ENCODE peak calls at places on chromosomes 6 and 20, in five cellular contexts. A, T, E, G and L are unnamed samples.

GRCh38 chr6:80132942-80133517 is 26.6 kb downstream of the BCKDHB start:
- DNase-seq in T (peak; percentile 71), G (peak; percentile 50), A (peak; percentile 53), E (peak; percentile 66), L (peak; percentile 87)

GRCh38 chr20:36474563-36474962 is 66.8 kb upstream of the MYL9 start:
- DNase-seq in A (no peak), E (no peak), T (no peak), G (no peak), L (no peak)

GRCh38 chr6:321158-321438 is 28.8 kb downstream of the DUSP22 start:
- DNase-seq in G (no peak), T (no peak), E (no peak), A (no peak), L (no peak)

GRCh38 chr20:4697874-4698221 is 23.9 kb upstream of the PRND start:
- DNase-seq in A (no peak), G (no peak), T (no peak), E (no peak), L (no peak)

GRCh38 chr20:33601861-33602260 is 60.3 kb upstream of the C20orf144 start:
- DNase-seq in E (no peak), A (no peak), T (no peak), G (no peak), L (no peak)

GRCh38 chr6:108662702-108663101 is 102.0 kb downstream of the FOXO3 start:
- DNase-seq in T (no peak), E (no peak), G (no peak), A (no peak), L (no peak)

GRCh38 chr6:37620519-37620918 is 77.2 kb downstream of the MDGA1 start:
- DNase-seq in T (no peak), A (no peak), E (no peak), G (no peak), L (no peak)

GRCh38 chr6:28401172-28401571 is 1.6 kb upstream of the ZSCAN12 start:
- DNase-seq in A (no peak), E (no peak), T (no peak), G (no peak), L (no peak)

GRCh38 chr20:15863735-15864134 is 709.5 kb downstream of the KIF16B start:
- DNase-seq in G (no peak), T (no peak), A (no peak), E (no peak), L (no peak)

GRCh38 chr20:55252525-55252924 is 752.8 kb downstream of the CBLN4 start:
- DNase-seq in A (no peak), E (no peak), G (no peak), T (no peak), L (no peak)

GRCh38 chr20:53149184-53149651 is 177.1 kb downstream of the TSHZ2 start:
- DNase-seq in E (peak; percentile 53), A (no peak), T (no peak), G (no peak), L (peak; percentile 97)

GRCh38 chr20:35523298-35523888 is 6.1 kb downstream of the C20orf173 start:
- DNase-seq in A (peak; percentile 81), G (peak; percentile 47), E (no peak), T (no peak), L (peak; percentile 53)

GRCh38 chr6:157644043-157644810 is 178.8 kb upstream of the SNX9 start:
- DNase-seq in A (no peak), E (peak; percentile 1), T (peak; percentile 57), G (no peak), L (peak; percentile 38)

GRCh38 chr20:44004306-44004915 is 89.8 kb downstream of the TOX2 start:
- DNase-seq in T (no peak), G (peak; percentile 35), A (no peak), E (no peak), L (no peak)

DNA sequence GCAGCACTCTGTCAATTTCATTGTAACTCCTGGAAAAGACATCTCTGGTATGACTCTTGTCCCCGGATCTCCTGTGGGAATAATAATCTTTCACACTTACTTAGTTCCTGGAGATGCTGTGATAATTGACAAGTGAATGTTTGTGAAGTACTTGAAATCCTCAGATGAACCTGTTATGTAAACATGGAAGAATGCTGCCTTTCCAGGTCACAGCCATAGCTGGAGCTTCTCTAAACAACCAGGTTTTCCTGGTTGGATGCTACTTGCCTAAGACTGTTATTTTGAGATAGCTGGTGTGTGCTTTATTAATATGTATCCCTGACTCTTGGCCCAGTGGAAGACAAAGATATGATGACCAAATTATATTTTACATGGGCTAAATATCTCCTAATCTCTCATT is 228.6 kb downstream of the KCNQ5 start:
- DNase-seq in T (no peak), A (no peak), E (no peak), G (no peak), L (no peak)
- H3K4me3 ChIP-seq in T (no peak overlapping the region), A (no peak overlapping the region), E (no peak overlapping the region), G (no peak overlapping the region), L (no peak overlapping the region)

DNA sequence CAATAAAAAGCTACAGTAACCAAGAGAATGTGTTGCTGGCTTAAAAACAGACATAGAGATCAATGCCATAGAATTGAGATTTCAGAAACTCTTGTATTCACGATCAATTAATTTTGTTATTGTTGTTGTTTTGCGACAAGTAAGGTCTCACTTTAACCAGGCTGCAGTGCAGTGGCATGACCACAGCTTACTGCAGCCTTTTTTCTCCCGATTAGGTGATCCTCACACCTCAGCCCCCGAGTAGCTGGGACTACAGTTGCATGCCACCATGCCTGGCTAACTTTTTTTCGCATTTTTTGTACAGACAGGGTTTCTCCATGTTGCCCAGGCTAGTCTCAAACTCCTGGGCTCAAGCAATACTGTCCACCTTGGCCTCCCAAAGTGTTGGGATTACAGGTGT is 42.2 kb downstream of the RANBP9 start:
- DNase-seq in T (no peak), A (peak; percentile 30), E (no peak), G (no peak), L (no peak)
- H3K27ac ChIP-seq in T (no peak overlapping the region), A (no peak overlapping the region), E (no peak overlapping the region), G (no peak overlapping the region), L (no peak overlapping the region)

GRCh38 chr6:16637635-16638034 is 123.6 kb downstream of the ATXN1 start:
- DNase-seq in E (no peak), A (no peak), G (no peak), T (no peak), L (no peak)

GRCh38 chr6:16634855-16635254 is 126.4 kb downstream of the ATXN1 start:
- DNase-seq in A (no peak), T (no peak), G (no peak), E (no peak), L (no peak)

GRCh38 chr6:16635291-16635809 is 125.9 kb downstream of the ATXN1 start:
- DNase-seq in T (no peak), G (no peak), A (no peak), E (peak; percentile 12), L (no peak)

GRCh38 chr6:16633961-16634360 is 127.3 kb downstream of the ATXN1 start:
- DNase-seq in A (no peak), G (no peak), E (no peak), T (no peak), L (no peak)

GRCh38 chr6:16635810-16636602 is 125.3 kb downstream of the ATXN1 start:
- DNase-seq in A (peak; percentile 31), G (peak; percentile 89), E (peak; percentile 83), T (no peak), L (no peak)
- H3K4me3 ChIP-seq in A (no peak overlapping the region), G (no peak overlapping the region), E (no peak overlapping the region), T (no peak overlapping the region), L (no peak overlapping the region)

GRCh38 chr20:58551631-58552030 is 36.4 kb upstream of the APCDD1L start:
- DNase-seq in G (peak; percentile 27), A (no peak), E (no peak), T (no peak), L (no peak)

GRCh38 chr20:58554541-58554940 is 39.3 kb upstream of the APCDD1L start:
- DNase-seq in G (peak; percentile 30), A (no peak), T (no peak), E (no peak), L (no peak)

GRCh38 chr20:58552366-58552934 is 37.3 kb upstream of the APCDD1L start:
- DNase-seq in A (no peak), G (peak; percentile 34), E (no peak), T (no peak), L (no peak)

GRCh38 chr20:58553841-58554240 is 38.6 kb upstream of the APCDD1L start:
- DNase-seq in G (peak; percentile 39), A (no peak), E (no peak), T (no peak), L (no peak)

DNA sequence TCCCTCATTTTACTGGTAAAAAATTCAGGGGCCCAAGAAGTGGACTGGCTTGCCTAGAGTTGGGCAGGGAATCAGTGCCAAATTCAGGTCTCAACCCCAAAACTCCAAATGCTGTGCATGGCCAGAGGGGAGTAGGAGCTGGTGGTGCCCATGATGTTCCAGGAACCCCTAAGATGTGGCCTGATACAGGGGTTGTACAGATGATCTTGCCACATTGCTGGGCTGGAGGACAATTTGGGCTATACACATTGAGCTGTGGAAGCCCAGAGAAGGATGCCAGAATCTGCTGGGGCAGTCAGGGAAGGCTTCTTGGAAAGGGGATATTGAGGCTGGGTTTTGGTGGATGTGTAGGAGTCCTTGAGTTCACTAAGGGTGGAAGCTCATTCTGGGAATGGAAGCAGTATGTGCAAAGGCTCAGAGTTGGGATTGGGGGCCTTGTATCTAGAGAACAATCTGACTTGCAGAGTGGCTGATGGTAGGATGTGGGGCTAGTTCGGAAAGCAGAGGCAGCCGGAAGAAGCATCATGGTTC is 38.0 kb upstream of the APCDD1L start:
- DNase-seq in A (no peak), E (no peak), G (peak; percentile 27), T (no peak), L (no peak)
- H3K27ac ChIP-seq in A (no peak overlapping the region), E (no peak overlapping the region), G (no peak overlapping the region), T (no peak overlapping the region), L (no peak overlapping the region)

GRCh38 chr6:66340736-66341135 is 633.7 kb upstream of the EYS start:
- DNase-seq in A (no peak), T (no peak), G (no peak), E (no peak), L (no peak)

GRCh38 chr6:66336171-66336570 is 629.1 kb upstream of the EYS start:
- DNase-seq in T (no peak), E (no peak), A (no peak), G (no peak), L (no peak)
- H3K4me3 ChIP-seq in T (no peak overlapping the region), E (no peak overlapping the region), A (no peak overlapping the region), G (no peak overlapping the region), L (no peak overlapping the region)

GRCh38 chr20:48008850-48009535 is 223.7 kb upstream of the SULF2 start:
- DNase-seq in T (no peak), E (no peak), A (no peak), G (no peak), L (no peak)
- H3K27ac ChIP-seq in T (no peak overlapping the region), E (no peak overlapping the region), A (no peak overlapping the region), G (no peak overlapping the region), L (no peak overlapping the region)

GRCh38 chr6:36141961-36142360 is 11.6 kb downstream of the MAPK13 start:
- DNase-seq in G (no peak), E (no peak), A (no peak), T (no peak), L (no peak)

GRCh38 chr6:36150283-36150682 is 20.0 kb downstream of the MAPK13 start:
- DNase-seq in E (peak; percentile 6), T (no peak), A (no peak), G (no peak), L (no peak)

GRCh38 chr6:36145495-36145894 is 15.2 kb downstream of the MAPK13 start:
- DNase-seq in E (no peak), T (no peak), A (no peak), G (no peak), L (no peak)

GRCh38 chr6:36149436-36149835 is 19.1 kb downstream of the MAPK13 start:
- DNase-seq in G (no peak), A (no peak), E (no peak), T (no peak), L (no peak)

GRCh38 chr6:36147294-36147693 is 17.0 kb downstream of the MAPK13 start:
- DNase-seq in E (no peak), T (no peak), A (no peak), G (no peak), L (no peak)
- H3K4me3 ChIP-seq in E (no peak overlapping the region), T (no peak overlapping the region), A (no peak overlapping the region), G (no peak overlapping the region), L (no peak overlapping the region)